ENCODE peak calls at places on chromosome X, in seven cellular contexts. G, H, W, N, C, E and F are unnamed samples.

GRCh38 chrX:25523574-25523973 is 507.8 kb upstream of the ARX start:
- DNase-seq in E (peak; percentile 5), C (no peak), G (peak; percentile 37), N (peak; percentile 42), H (no peak), W (peak; percentile 42), F (no peak)

GRCh38 chrX:95764972-95765451 is 919.6 kb upstream of the DIAPH2 start:
- DNase-seq in C (no peak), N (peak; percentile 4), E (no peak), H (no peak), G (peak; percentile 14), W (peak; percentile 41), F (no peak)

GRCh38 chrX:149493567-149494562 is 11.2 kb downstream of the IDS start:
- DNase-seq in G (no peak), H (no peak), W (no peak), C (no peak), N (no peak), E (peak; percentile 14), F (no peak)

GRCh38 chrX:25022499-25023325 is 6.9 kb upstream of the ARX start:
- DNase-seq in E (no peak), C (no peak), G (no peak), H (no peak), N (no peak), W (peak; percentile 52), F (no peak)

GRCh38 chrX:53261573-53261972 is 19.8 kb downstream of the IQSEC2 start:
- DNase-seq in W (no peak), C (no peak), G (no peak), N (no peak), H (no peak), E (no peak), F (no peak)

GRCh38 chrX:30875957-30876356 is 13.1 kb downstream of the TAB3 start:
- DNase-seq in E (no peak), N (peak; percentile 27), W (no peak), G (no peak), H (no peak), C (no peak), F (no peak)

GRCh38 chrX:53184836-53185235 is 40.2 kb downstream of the KDM5C start:
- DNase-seq in E (no peak), C (no peak), H (no peak), W (no peak), G (no peak), N (no peak), F (no peak)

GRCh38 chrX:45592067-45592466 is 391.4 kb upstream of the DIPK2B start:
- DNase-seq in C (no peak), H (no peak), G (no peak), N (no peak), E (no peak), W (no peak), F (no peak)

GRCh38 chrX:20015422-20015821 is 24.6 kb upstream of the BCLAF3 start:
- DNase-seq in N (no peak), E (no peak), C (no peak), W (no peak), G (no peak), H (no peak), F (no peak)

GRCh38 chrX:16429391-16429790 is 220.6 kb upstream of the S100G start:
- DNase-seq in E (no peak), W (no peak), C (no peak), H (no peak), G (no peak), N (no peak), F (no peak)

GRCh38 chrX:124223524-124223923 is 108.9 kb upstream of the TEX13D start:
- DNase-seq in W (no peak), H (no peak), E (no peak), N (no peak), G (no peak), C (no peak), F (no peak)

GRCh38 chrX:153688071-153688470 is 345 bp downstream of the SLC6A8 start:
- DNase-seq in N (no peak), H (no peak), E (peak; percentile 33), C (no peak), G (no peak), W (no peak), F (no peak)

GRCh38 chrX:20412871-20413486 is 146.3 kb upstream of the RPS6KA3 start:
- DNase-seq in N (no peak), H (no peak), C (no peak), W (no peak), E (no peak), G (no peak), F (no peak)

GRCh38 chrX:23694606-23695005 is 27.3 kb downstream of the PRDX4 start:
- DNase-seq in C (peak; percentile 11), G (peak; percentile 67), N (peak; percentile 39), H (peak; percentile 27), W (no peak), E (peak; percentile 50), F (peak; percentile 15)

GRCh38 chrX:120736989-120737388 is 107.1 kb upstream of the C1GALT1C1 start:
- DNase-seq in G (no peak), E (no peak), C (no peak), W (no peak), N (no peak), H (no peak), F (no peak)

GRCh38 chrX:136168929-136169735 is 21.8 kb downstream of the FHL1 start:
- DNase-seq in G (peak; percentile 69), E (peak; percentile 57), H (no peak), C (no peak), W (peak; percentile 43), N (no peak), F (no peak)

GRCh38 chrX:94676285-94676684 is 1002.3 kb downstream of the FAM133A start:
- DNase-seq in W (no peak), N (no peak), E (no peak), H (no peak), C (no peak), G (no peak), F (no peak)

GRCh38 chrX:121146059-121146628 is 98.7 kb downstream of the GLUD2 start:
- DNase-seq in W (no peak), C (no peak), N (no peak), E (no peak), G (no peak), H (no peak), F (no peak)

GRCh38 chrX:66024570-66024969 is 15.3 kb downstream of the VSIG4 start:
- DNase-seq in W (no peak), E (no peak), H (no peak), G (no peak), N (no peak), C (no peak), F (no peak)

GRCh38 chrX:138945219-138945618 is 233.7 kb upstream of the FGF13 start:
- DNase-seq in G (no peak), E (no peak), H (no peak), W (no peak), N (no peak), C (no peak), F (no peak)

GRCh38 chrX:38548508-38548907 is 12.8 kb upstream of the TSPAN7 start:
- DNase-seq in C (no peak), G (no peak), N (no peak), W (no peak), H (no peak), E (no peak), F (no peak)

GRCh38 chrX:46218373-46218772 is 326.8 kb downstream of the ZNF674 start:
- DNase-seq in H (no peak), W (no peak), G (no peak), C (no peak), E (no peak), N (no peak), F (no peak)

GRCh38 chrX:85244411-85245210 is 820 bp downstream of the ZNF711 start:
- DNase-seq in E (peak; percentile 4), G (peak; percentile 60), H (no peak), N (no peak), W (peak; percentile 43), C (no peak), F (no peak)

GRCh38 chrX:13647709-13648212 is 5.2 kb upstream of the TCEANC start:
- DNase-seq in N (peak; percentile 78), E (peak; percentile 72), W (no peak), H (no peak), G (no peak), C (no peak), F (no peak)

GRCh38 chrX:150517303-150517896 is 51.0 kb upstream of the MTM1 start:
- DNase-seq in W (no peak), C (no peak), E (no peak), H (no peak), N (no peak), G (no peak), F (no peak)

GRCh38 chrX:49064735-49065134 is 5.9 kb downstream of the CCDC120 start:
- DNase-seq in W (no peak), E (no peak), C (no peak), G (no peak), N (no peak), H (no peak), F (no peak)

GRCh38 chrX:49066278-49066677 is 7.5 kb downstream of the CCDC120 start:
- DNase-seq in G (no peak), E (no peak), H (no peak), N (no peak), C (no peak), W (no peak), F (no peak)

GRCh38 chrX:49067285-49068120 is 6.3 kb downstream of the PRAF2 start:
- DNase-seq in H (no peak), G (peak; percentile 44), E (no peak), C (no peak), N (no peak), W (no peak), F (no peak)

GRCh38 chrX:49069038-49069437 is 4.8 kb downstream of the PRAF2 start:
- DNase-seq in W (no peak), E (no peak), C (no peak), H (no peak), G (no peak), N (no peak), F (no peak)

DNA sequence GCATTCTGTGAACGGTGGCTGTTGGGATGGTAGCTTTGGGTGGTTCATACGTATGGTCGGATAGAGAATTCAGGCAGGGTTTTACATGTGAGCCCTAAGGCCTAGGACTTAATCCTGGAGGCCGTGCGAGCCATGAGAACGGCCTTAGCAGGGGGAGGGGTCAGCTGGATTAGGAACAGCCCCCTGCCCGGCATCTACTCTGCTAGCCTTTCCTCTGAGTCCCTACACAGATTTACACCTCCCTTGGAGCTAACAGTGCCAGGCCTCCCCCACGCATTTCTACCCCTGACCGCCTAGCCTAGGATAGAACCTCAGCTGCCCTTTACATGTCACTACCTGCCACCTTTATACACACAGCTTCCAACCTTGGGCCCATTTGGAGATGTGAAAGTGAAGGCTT is 7.1 kb downstream of the PRAF2 start:
- DNase-seq in W (no peak), E (no peak), C (no peak), H (no peak), N (no peak), G (no peak), F (no peak)
- TF ChIP-seq TAF1 in W (no peak), E (no peak), C (no peak), H (no peak), N (no peak), G (no peak), F (no peak)

GRCh38 chrX:113759422-113759821 is 824.5 kb upstream of the HTR2C start:
- DNase-seq in C (no peak), G (no peak), H (no peak), E (no peak), W (no peak), N (no peak), F (no peak)
- TF ChIP-seq POLR2AphosphoS5 in C (no peak), G (no peak), H (no peak), E (no peak), W (no peak), N (no peak), F (no peak)

GRCh38 chrX:41381685-41382084 is 47.7 kb downstream of the DDX3X start:
- DNase-seq in H (no peak), N (peak; percentile 89), W (no peak), C (no peak), E (no peak), G (no peak), F (no peak)
- TF ChIP-seq TAF1 in H (no peak), N (no peak), W (no peak), C (no peak), E (no peak), G (no peak), F (no peak)

GRCh38 chrX:40383360-40383759 is 197.4 kb upstream of the ATP6AP2 start:
- DNase-seq in E (no peak), C (no peak), W (no peak), N (no peak), G (no peak), H (no peak), F (no peak)
- TF ChIP-seq POLR2AphosphoS5 in E (no peak), C (no peak), W (no peak), N (no peak), G (no peak), H (no peak), F (no peak)